ENCODE peak calls at places on chromosomes 5 and 9, in five cellular contexts. H is iPS-NIHi11, U is activated T-cell treated with anti-CD3 and anti-CD28 coated beads for 48 hours, X is tibial nerve, W is AG04450. B is an unnamed sample.

GRCh38 chr5:55096860-55097259 is 5.6 kb upstream of the GZMA start:
- DNase-seq in H (no peak), U (no peak), X (no peak), W (no peak), B (no peak)

GRCh38 chr5:41763096-41763495 is 107.1 kb downstream of the OXCT1 start:
- DNase-seq in H (no peak), U (no peak), X (no peak), W (peak), B (no peak)

GRCh38 chr5:149605998-149606721 is 24.9 kb downstream of the ARHGEF37 start:
- DNase-seq in H (no peak), U (no peak), X (no peak), W (no peak), B (peak)

GRCh38 chr5:81850494-81850893 is 99.6 kb upstream of the SSBP2 start:
- DNase-seq in H (no peak), U (no peak), X (no peak), W (no peak), B (no peak)

GRCh38 chr5:41638685-41639084 is 128.3 kb upstream of the PLCXD3 start:
- DNase-seq in H (no peak), U (no peak), X (no peak), W (no peak), B (no peak)

GRCh38 chr9:13318027-13318426 is 38.5 kb upstream of the MPDZ start:
- DNase-seq in H (no peak), U (no peak), X (no peak), W (no peak), B (no peak)

GRCh38 chr5:39713224-39713911 is 288.6 kb upstream of the DAB2 start:
- DNase-seq in H (no peak), U (no peak), X (no peak), W (no peak), B (no peak)

GRCh38 chr9:77820293-77820954 is 172.3 kb upstream of the GNA14 start:
- DNase-seq in H (no peak), U (no peak), X (no peak), W (peak), B (no peak)

GRCh38 chr5:103259705-103260355 is 1.3 kb downstream of the MACIR start:
- DNase-seq in H (peak), U (no peak), X (no peak), W (no peak), B (peak)

GRCh38 chr9:93568169-93568568 is 8.2 kb upstream of the PHF2 start:
- DNase-seq in H (no peak), U (no peak), X (no peak), W (no peak), B (no peak)

GRCh38 chr5:90477073-90477472 is 2.4 kb downstream of the POLR3G start:
- DNase-seq in H (peak), U (no peak), X (no peak), W (no peak), B (no peak)

GRCh38 chr5:139660105-139660915 is 12.2 kb downstream of the CXXC5 start:
- DNase-seq in H (no peak), U (no peak), X (no peak), W (no peak), B (peak)

GRCh38 chr9:7983361-7983974 is 183.9 kb upstream of the DMAC1 start:
- DNase-seq in H (no peak), U (no peak), X (no peak), W (no peak), B (no peak)

GRCh38 chr5:74250304-74251102 is 390.0 kb downstream of the ENC1 start:
- DNase-seq in H (no peak), U (no peak), X (no peak), W (no peak), B (no peak)

GRCh38 chr9:108002296-108003056 is 512.9 kb upstream of the KLF4 start:
- DNase-seq in H (no peak), U (no peak), X (no peak), W (peak), B (no peak)

GRCh38 chr5:145801195-145801594 is 33.9 kb downstream of the PRELID2 start:
- DNase-seq in H (no peak), U (no peak), X (no peak), W (no peak), B (no peak)

GRCh38 chr9:134492721-134493470 is 148.7 kb upstream of the COL5A1 start:
- DNase-seq in H (no peak), U (no peak), X (peak), W (no peak), B (no peak)

GRCh38 chr9:68575821-68576220 is 35.1 kb upstream of the TMEM252 start:
- DNase-seq in H (no peak), U (no peak), X (no peak), W (no peak), B (no peak)

GRCh38 chr9:132216861-132217655 is 55.2 kb downstream of the NTNG2 start:
- DNase-seq in H (no peak), U (no peak), X (no peak), W (no peak), B (no peak)

GRCh38 chr5:178462846-178463245 is 127.3 kb downstream of the COL23A1 start:
- DNase-seq in H (no peak), U (no peak), X (no peak), W (no peak), B (no peak)

GRCh38 chr5:54040018-54040417 is 270.4 kb downstream of the ARL15 start:
- DNase-seq in H (no peak), U (no peak), X (no peak), W (no peak), B (no peak)

GRCh38 chr9:37611014-37611413 is 18.6 kb upstream of the TOMM5 start:
- DNase-seq in H (no peak), U (no peak), X (no peak), W (no peak), B (no peak)